ENCODE peak calls at places on chromosomes 13 and 19, in nine cellular contexts. One of them, this sample, is unnamed.
A peak's percentile ranks its signal among the peaks of the same experiment; 100 is the strongest.

GRCh38 chr19:45591004-45591637 is 6.5 kb upstream of the OPA3 start:
- DNase-seq in breast epithelium: no peak
- DNase-seq in foreskin fibroblast: no peak
- DNase-seq in AG10803: no peak
- DNase-seq in cardiac fibroblast: no peak
- DNase-seq in thoracic aorta: no peak
- DNase-seq in cardiac muscle cell: peak; percentile 76
- DNase-seq in endodermal cell: peak; percentile 92
- DNase-seq in psoas muscle: peak; percentile 58
- DNase-seq in this sample: peak; percentile 39

GRCh38 chr13:43377955-43378354 is 354.6 kb downstream of the DNAJC15 start:
- DNase-seq in breast epithelium: no peak
- DNase-seq in foreskin fibroblast: peak; percentile 43
- DNase-seq in AG10803: no peak
- DNase-seq in cardiac fibroblast: peak; percentile 85
- DNase-seq in thoracic aorta: no peak
- DNase-seq in cardiac muscle cell: no peak
- DNase-seq in endodermal cell: no peak
- DNase-seq in psoas muscle: no peak
- DNase-seq in this sample: peak; percentile 70

GRCh38 chr13:79992111-79992510 is 348.8 kb downstream of the SPRY2 start:
- DNase-seq in breast epithelium: no peak
- DNase-seq in foreskin fibroblast: no peak
- DNase-seq in AG10803: no peak
- DNase-seq in cardiac fibroblast: peak; percentile 32
- DNase-seq in thoracic aorta: no peak
- DNase-seq in cardiac muscle cell: no peak
- DNase-seq in endodermal cell: no peak
- DNase-seq in psoas muscle: no peak
- DNase-seq in this sample: no peak

GRCh38 chr13:44160549-44161278 is 212.9 kb upstream of the SERP2 start:
- DNase-seq in breast epithelium: no peak
- DNase-seq in foreskin fibroblast: no peak
- DNase-seq in AG10803: peak; percentile 15
- DNase-seq in cardiac fibroblast: no peak
- DNase-seq in thoracic aorta: no peak
- DNase-seq in cardiac muscle cell: no peak
- DNase-seq in endodermal cell: no peak
- DNase-seq in psoas muscle: no peak
- DNase-seq in this sample: no peak

GRCh38 chr13:71240906-71241305 is 626.1 kb downstream of the DACH1 start:
- DNase-seq in breast epithelium: no peak
- DNase-seq in foreskin fibroblast: no peak
- DNase-seq in AG10803: no peak
- DNase-seq in cardiac fibroblast: peak; percentile 51
- DNase-seq in thoracic aorta: no peak
- DNase-seq in cardiac muscle cell: peak; percentile 15
- DNase-seq in endodermal cell: peak; percentile 39
- DNase-seq in psoas muscle: no peak
- DNase-seq in this sample: no peak

GRCh38 chr13:40600145-40600751 is 66.2 kb downstream of the FOXO1 start:
- DNase-seq in breast epithelium: no peak
- DNase-seq in foreskin fibroblast: no peak
- DNase-seq in AG10803: no peak
- DNase-seq in cardiac fibroblast: no peak
- DNase-seq in thoracic aorta: no peak
- DNase-seq in cardiac muscle cell: no peak
- DNase-seq in endodermal cell: no peak
- DNase-seq in psoas muscle: no peak
- DNase-seq in this sample: no peak

GRCh38 chr19:18596752-18597157 is 8.2 kb downstream of the REX1BD start:
- DNase-seq in breast epithelium: no peak
- DNase-seq in foreskin fibroblast: no peak
- DNase-seq in AG10803: peak; percentile 16
- DNase-seq in cardiac fibroblast: peak; percentile 31
- DNase-seq in thoracic aorta: no peak
- DNase-seq in cardiac muscle cell: peak; percentile 63
- DNase-seq in endodermal cell: peak; percentile 94
- DNase-seq in psoas muscle: peak; percentile 75
- DNase-seq in this sample: no peak

GRCh38 chr13:44312131-44312530 is 61.5 kb upstream of the SERP2 start:
- DNase-seq in breast epithelium: no peak
- DNase-seq in foreskin fibroblast: no peak
- DNase-seq in AG10803: no peak
- DNase-seq in cardiac fibroblast: no peak
- DNase-seq in thoracic aorta: no peak
- DNase-seq in cardiac muscle cell: no peak
- DNase-seq in endodermal cell: no peak
- DNase-seq in psoas muscle: no peak
- DNase-seq in this sample: no peak

GRCh38 chr19:35744688-35745327 is 410 bp downstream of the U2AF1L4 start:
- DNase-seq in breast epithelium: peak; percentile 96
- DNase-seq in foreskin fibroblast: peak; percentile 94
- DNase-seq in AG10803: peak; percentile 93
- DNase-seq in cardiac fibroblast: peak; percentile 97
- DNase-seq in thoracic aorta: peak; percentile 91
- DNase-seq in cardiac muscle cell: peak; percentile 99
- DNase-seq in endodermal cell: peak; percentile 98
- DNase-seq in psoas muscle: peak; percentile 97
- DNase-seq in this sample: peak; percentile 93

GRCh38 chr19:35742121-35742724 is at the start of gene IGFLR1:
- DNase-seq in breast epithelium: no peak
- DNase-seq in foreskin fibroblast: no peak
- DNase-seq in AG10803: no peak
- DNase-seq in cardiac fibroblast: no peak
- DNase-seq in thoracic aorta: no peak
- DNase-seq in cardiac muscle cell: no peak
- DNase-seq in endodermal cell: no peak
- DNase-seq in psoas muscle: no peak
- DNase-seq in this sample: no peak

GRCh38 chr19:35745328-35746086 is at the start of the genes PSENEN and U2AF1L4:
- DNase-seq in breast epithelium: peak; percentile 99
- DNase-seq in foreskin fibroblast: peak; percentile 99
- DNase-seq in AG10803: peak; percentile 99
- DNase-seq in cardiac fibroblast: peak; percentile 100
- DNase-seq in thoracic aorta: peak; percentile 93
- DNase-seq in cardiac muscle cell: peak; percentile 100
- DNase-seq in endodermal cell: peak; percentile 98
- DNase-seq in psoas muscle: peak; percentile 98
- DNase-seq in this sample: peak; percentile 99

GRCh38 chr19:35744335-35744687 is 907 bp downstream of the U2AF1L4 start:
- DNase-seq in breast epithelium: no peak
- DNase-seq in foreskin fibroblast: no peak
- DNase-seq in AG10803: no peak
- DNase-seq in cardiac fibroblast: no peak
- DNase-seq in thoracic aorta: no peak
- DNase-seq in cardiac muscle cell: no peak
- DNase-seq in endodermal cell: no peak
- DNase-seq in psoas muscle: no peak
- DNase-seq in this sample: no peak

DNA sequence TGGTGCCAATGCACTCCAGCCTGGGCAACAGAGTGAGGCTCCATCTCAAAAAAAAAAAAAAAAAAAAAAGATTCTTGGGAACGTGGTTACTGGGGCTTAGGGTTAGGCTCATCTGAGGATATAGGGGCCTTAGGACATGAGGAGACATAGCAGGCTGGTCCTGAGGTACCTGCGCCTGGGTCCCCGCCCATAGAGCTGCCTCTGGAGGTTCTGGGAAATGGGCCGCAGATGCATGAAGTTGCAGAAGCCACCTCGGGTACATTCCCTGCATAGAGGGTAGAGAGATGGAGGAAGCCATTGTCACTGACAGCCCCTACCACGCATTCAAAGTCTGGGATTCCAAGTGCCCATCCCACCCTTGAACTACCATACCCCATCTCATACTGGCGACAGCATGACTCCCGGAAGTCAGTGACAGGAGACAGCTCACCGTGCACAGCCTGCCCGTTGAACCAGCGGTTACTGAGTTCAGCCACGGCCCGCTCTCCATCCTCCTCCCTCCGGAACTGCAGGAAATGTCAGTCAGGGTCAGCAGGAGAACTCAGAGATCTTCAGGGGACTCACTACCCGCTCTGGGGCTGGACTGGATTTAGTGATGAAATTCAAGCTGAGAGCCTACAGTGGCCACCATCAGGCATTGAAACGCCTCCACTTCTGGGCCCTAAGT is 1.4 kb downstream of the U2AF1L4 start:
- DNase-seq in breast epithelium: no peak
- DNase-seq in foreskin fibroblast: no peak
- DNase-seq in AG10803: no peak
- DNase-seq in cardiac fibroblast: no peak
- DNase-seq in thoracic aorta: no peak
- DNase-seq in cardiac muscle cell: no peak
- DNase-seq in endodermal cell: no peak
- DNase-seq in psoas muscle: no peak
- DNase-seq in this sample: no peak
- H3K4me3 ChIP-seq in breast epithelium: no peak overlapping the region
- H3K4me3 ChIP-seq in foreskin fibroblast: no peak overlapping the region
- H3K4me3 ChIP-seq in AG10803: no peak overlapping the region
- H3K4me3 ChIP-seq in cardiac fibroblast: no peak overlapping the region
- H3K4me3 ChIP-seq in thoracic aorta: peak overlapping the region; percentile 91
- H3K4me3 ChIP-seq in cardiac muscle cell: no peak overlapping the region
- H3K4me3 ChIP-seq in endodermal cell: peak overlapping the region; percentile 98
- H3K4me3 ChIP-seq in psoas muscle: peak overlapping the region; percentile 89
- H3K4me3 ChIP-seq in this sample: no peak overlapping the region

DNA sequence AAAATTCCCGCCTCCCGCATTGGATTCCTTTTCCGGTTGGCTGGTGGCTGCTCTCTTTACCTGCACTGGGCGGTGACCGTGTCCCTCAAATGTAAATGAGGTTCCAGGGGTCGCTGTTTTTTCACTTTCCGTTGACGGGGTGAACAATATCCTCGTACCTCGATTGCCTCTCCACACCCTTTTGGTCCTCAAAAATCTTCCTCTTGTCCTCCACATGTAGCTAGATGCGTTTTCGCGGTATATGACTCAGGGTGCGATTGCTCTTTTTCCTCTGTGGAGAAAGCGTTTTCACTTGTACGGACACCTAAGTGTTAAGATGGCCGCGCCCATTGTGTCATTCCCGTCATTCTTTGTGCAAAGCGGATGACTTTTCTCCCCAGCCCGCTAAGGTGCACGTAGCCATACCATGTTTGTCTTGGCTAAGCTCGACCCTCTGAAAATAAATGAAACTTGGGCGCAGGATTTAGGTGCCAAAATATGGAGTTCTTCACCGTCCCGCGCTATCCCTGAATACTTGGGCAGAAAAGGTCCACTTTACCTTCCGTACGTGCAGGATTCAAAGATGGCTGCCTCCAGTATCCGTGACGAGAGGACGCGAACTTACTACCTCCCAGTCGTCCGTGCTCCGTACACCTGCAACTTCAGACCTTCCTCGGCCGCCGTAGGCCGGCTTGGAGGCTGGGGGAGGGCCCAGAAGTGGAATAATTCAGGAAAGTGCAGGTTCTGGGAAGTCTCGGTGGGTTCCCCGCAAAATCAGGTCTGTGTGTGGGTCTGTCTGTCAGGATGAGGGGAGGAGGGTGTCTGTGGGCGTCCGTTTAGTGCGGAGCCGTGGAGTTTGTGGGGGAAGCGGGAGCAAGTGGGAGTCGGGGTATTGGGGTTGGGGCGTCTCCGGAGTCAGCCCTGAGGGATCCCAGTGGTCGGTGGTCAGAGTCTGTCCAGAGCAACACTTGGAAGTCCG is at the start of gene ZNF613:
- DNase-seq in breast epithelium: peak; percentile 78
- DNase-seq in foreskin fibroblast: peak; percentile 90
- DNase-seq in AG10803: peak; percentile 90
- DNase-seq in cardiac fibroblast: peak; percentile 97
- DNase-seq in thoracic aorta: peak; percentile 52
- DNase-seq in cardiac muscle cell: peak; percentile 95
- DNase-seq in endodermal cell: peak; percentile 95
- DNase-seq in psoas muscle: peak; percentile 91
- DNase-seq in this sample: peak; percentile 92
- TF ChIP-seq CTCF in breast epithelium: peak; percentile 22
- TF ChIP-seq CTCF in foreskin fibroblast: peak; percentile 11
- TF ChIP-seq CTCF in AG10803: peak; percentile 30
- TF ChIP-seq CTCF in cardiac fibroblast: peak; percentile 4
- TF ChIP-seq CTCF in thoracic aorta: no peak
- TF ChIP-seq CTCF in cardiac muscle cell: peak; percentile 22
- TF ChIP-seq CTCF in endodermal cell: peak; percentile 68
- TF ChIP-seq CTCF in psoas muscle: peak; percentile 23
- TF ChIP-seq CTCF in this sample: peak; percentile 12

GRCh38 chr19:13934785-13935109 is 3.5 kb downstream of the PODNL1 start:
- DNase-seq in breast epithelium: no peak
- DNase-seq in foreskin fibroblast: no peak
- DNase-seq in AG10803: no peak
- DNase-seq in cardiac fibroblast: no peak
- DNase-seq in thoracic aorta: no peak
- DNase-seq in cardiac muscle cell: no peak
- DNase-seq in endodermal cell: no peak
- DNase-seq in psoas muscle: no peak
- DNase-seq in this sample: no peak

GRCh38 chr19:13930402-13930801 is 7.8 kb downstream of the PODNL1 start:
- DNase-seq in breast epithelium: no peak
- DNase-seq in foreskin fibroblast: no peak
- DNase-seq in AG10803: no peak
- DNase-seq in cardiac fibroblast: no peak
- DNase-seq in thoracic aorta: no peak
- DNase-seq in cardiac muscle cell: no peak
- DNase-seq in endodermal cell: no peak
- DNase-seq in psoas muscle: no peak
- DNase-seq in this sample: no peak

GRCh38 chr19:13935765-13936486 is 2.3 kb downstream of the PODNL1 start:
- DNase-seq in breast epithelium: no peak
- DNase-seq in foreskin fibroblast: no peak
- DNase-seq in AG10803: no peak
- DNase-seq in cardiac fibroblast: no peak
- DNase-seq in thoracic aorta: no peak
- DNase-seq in cardiac muscle cell: peak; percentile 50
- DNase-seq in endodermal cell: peak; percentile 82
- DNase-seq in psoas muscle: no peak
- DNase-seq in this sample: no peak

GRCh38 chr19:13931582-13932378 is 6.4 kb downstream of the PODNL1 start:
- DNase-seq in breast epithelium: no peak
- DNase-seq in foreskin fibroblast: no peak
- DNase-seq in AG10803: no peak
- DNase-seq in cardiac fibroblast: no peak
- DNase-seq in thoracic aorta: no peak
- DNase-seq in cardiac muscle cell: no peak
- DNase-seq in endodermal cell: no peak
- DNase-seq in psoas muscle: no peak
- DNase-seq in this sample: no peak

DNA sequence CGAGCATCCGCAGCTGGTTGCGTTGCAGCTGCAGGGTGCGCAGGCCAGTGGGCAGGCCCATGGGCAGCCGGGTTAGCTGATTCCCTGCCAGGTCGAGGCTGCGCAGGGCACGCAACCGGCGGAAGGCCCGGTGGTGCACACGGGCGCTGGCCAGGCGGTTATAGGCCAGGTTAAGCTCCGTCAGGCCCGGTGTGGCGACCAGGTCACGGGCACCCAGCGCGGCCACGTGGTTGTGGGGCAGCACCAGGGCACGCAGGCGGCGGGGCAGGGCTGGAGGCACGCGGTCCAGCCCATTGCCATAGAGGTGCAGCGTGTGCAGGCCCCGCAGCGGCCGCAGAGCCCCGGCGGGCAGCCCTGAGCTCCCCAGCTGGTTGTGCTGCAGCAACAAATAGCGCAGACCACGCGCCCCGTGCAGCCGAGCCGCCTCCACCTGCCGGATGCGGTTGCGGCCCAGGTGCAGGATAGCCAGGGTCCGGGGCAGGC is 5.3 kb downstream of the PODNL1 start:
- DNase-seq in breast epithelium: no peak
- DNase-seq in foreskin fibroblast: no peak
- DNase-seq in AG10803: no peak
- DNase-seq in cardiac fibroblast: no peak
- DNase-seq in thoracic aorta: no peak
- DNase-seq in cardiac muscle cell: no peak
- DNase-seq in endodermal cell: no peak
- DNase-seq in psoas muscle: no peak
- DNase-seq in this sample: no peak
- H3K4me3 ChIP-seq in breast epithelium: no peak overlapping the region
- H3K4me3 ChIP-seq in foreskin fibroblast: no peak overlapping the region
- H3K4me3 ChIP-seq in AG10803: no peak overlapping the region
- H3K4me3 ChIP-seq in cardiac fibroblast: no peak overlapping the region
- H3K4me3 ChIP-seq in thoracic aorta: no peak overlapping the region
- H3K4me3 ChIP-seq in cardiac muscle cell: no peak overlapping the region
- H3K4me3 ChIP-seq in endodermal cell: no peak overlapping the region
- H3K4me3 ChIP-seq in psoas muscle: no peak overlapping the region
- H3K4me3 ChIP-seq in this sample: no peak overlapping the region

DNA sequence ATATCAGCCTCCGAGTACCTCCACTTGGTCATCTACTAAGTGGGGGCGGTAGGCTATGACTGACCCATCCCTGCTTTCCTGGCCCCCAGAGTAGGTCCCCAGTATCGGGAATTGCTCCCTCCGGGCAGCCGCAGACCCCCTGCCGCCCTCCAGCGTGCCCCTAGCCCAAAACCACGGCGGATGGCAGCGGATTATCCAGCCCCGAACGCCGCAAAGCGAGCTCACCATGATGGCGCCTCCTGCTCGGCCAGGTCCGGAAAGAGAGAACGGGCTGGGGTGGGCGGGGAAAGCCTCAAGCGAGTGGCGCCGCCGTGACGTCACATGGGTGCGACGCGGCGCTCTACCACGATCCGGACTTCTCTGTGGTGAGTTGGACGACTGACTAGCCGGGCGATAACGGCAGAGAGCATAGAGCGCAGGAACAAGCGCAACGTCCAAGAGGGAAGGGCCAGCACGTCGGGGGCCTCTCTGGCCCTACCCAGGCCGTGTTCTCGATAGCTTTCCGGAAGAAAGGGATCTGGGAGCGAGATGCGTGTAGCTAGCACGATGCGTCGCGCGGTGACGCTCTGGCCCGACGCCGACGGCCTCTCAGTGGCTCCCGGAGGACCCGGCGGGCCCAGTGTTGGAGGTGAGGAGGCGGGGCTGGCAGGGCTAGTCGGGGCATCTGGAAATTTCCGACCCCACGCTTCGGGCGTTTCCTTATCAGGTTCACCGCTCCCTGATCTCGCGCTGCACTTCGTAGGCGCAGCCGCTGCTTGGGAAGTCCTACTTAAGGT is at the start of the genes RPL18 and SPHK2:
- DNase-seq in breast epithelium: peak; percentile 99
- DNase-seq in foreskin fibroblast: peak; percentile 100
- DNase-seq in AG10803: peak; percentile 100
- DNase-seq in cardiac fibroblast: peak; percentile 100
- DNase-seq in thoracic aorta: peak; percentile 93
- DNase-seq in cardiac muscle cell: peak; percentile 99
- DNase-seq in endodermal cell: peak; percentile 99
- DNase-seq in psoas muscle: peak; percentile 99
- DNase-seq in this sample: peak; percentile 100
- TF ChIP-seq CTCF in breast epithelium: no peak
- TF ChIP-seq CTCF in foreskin fibroblast: no peak
- TF ChIP-seq CTCF in AG10803: no peak
- TF ChIP-seq CTCF in cardiac fibroblast: no peak
- TF ChIP-seq CTCF in thoracic aorta: no peak
- TF ChIP-seq CTCF in cardiac muscle cell: no peak
- TF ChIP-seq CTCF in endodermal cell: no peak
- TF ChIP-seq CTCF in psoas muscle: no peak
- TF ChIP-seq CTCF in this sample: no peak